ENCODE peak calls at places on chromosomes 16 and 17, in seven cellular contexts. One of them, this sample, is unnamed.
A peak's percentile ranks its signal among the peaks of the same experiment; 100 is the strongest.

GRCh38 chr16:52561910-52562741 is 15.2 kb upstream of the TOX3 start:
- DNase-seq in lower leg skin: no peak
- DNase-seq in right lobe of liver: peak; percentile 55
- DNase-seq in fibroblast of villous mesenchyme: no peak
- DNase-seq in GM23338: no peak
- DNase-seq in left ventricle myocardium inferior: no peak
- DNase-seq in cardiac fibroblast: no peak
- DNase-seq in this sample: no peak

GRCh38 chr16:5490499-5490898 is 392.9 kb upstream of the EEF2KMT start:
- DNase-seq in left ventricle myocardium inferior: no peak
- DNase-seq in right lobe of liver: no peak
- DNase-seq in GM23338: peak; percentile 85
- DNase-seq in fibroblast of villous mesenchyme: no peak
- DNase-seq in cardiac fibroblast: peak; percentile 1
- DNase-seq in lower leg skin: no peak
- DNase-seq in this sample: no peak

GRCh38 chr16:68355447-68356248 is 44.8 kb downstream of the PRMT7 start:
- DNase-seq in left ventricle myocardium inferior: no peak
- DNase-seq in fibroblast of villous mesenchyme: no peak
- DNase-seq in cardiac fibroblast: no peak
- DNase-seq in GM23338: peak; percentile 76
- DNase-seq in lower leg skin: no peak
- DNase-seq in right lobe of liver: no peak
- DNase-seq in this sample: no peak

GRCh38 chr16:87145181-87146176 is 171.7 kb downstream of the C16orf95 start:
- DNase-seq in left ventricle myocardium inferior: no peak
- DNase-seq in fibroblast of villous mesenchyme: peak; percentile 20
- DNase-seq in cardiac fibroblast: peak; percentile 94
- DNase-seq in lower leg skin: no peak
- DNase-seq in right lobe of liver: no peak
- DNase-seq in GM23338: no peak
- DNase-seq in this sample: peak; percentile 45

GRCh38 chr17:60573139-60573975 is 26.6 kb upstream of the PPM1D start:
- DNase-seq in lower leg skin: no peak
- DNase-seq in fibroblast of villous mesenchyme: peak; percentile 98
- DNase-seq in cardiac fibroblast: peak; percentile 54
- DNase-seq in left ventricle myocardium inferior: no peak
- DNase-seq in GM23338: peak; percentile 60
- DNase-seq in right lobe of liver: no peak
- DNase-seq in this sample: peak; percentile 93

GRCh38 chr17:728911-729310 is 3.5 kb upstream of the TLCD3A start:
- DNase-seq in cardiac fibroblast: no peak
- DNase-seq in GM23338: no peak
- DNase-seq in lower leg skin: peak; percentile 68
- DNase-seq in left ventricle myocardium inferior: no peak
- DNase-seq in right lobe of liver: no peak
- DNase-seq in fibroblast of villous mesenchyme: no peak
- DNase-seq in this sample: no peak

GRCh38 chr16:10266809-10267208 is 84.6 kb upstream of the GRIN2A start:
- DNase-seq in cardiac fibroblast: no peak
- DNase-seq in right lobe of liver: no peak
- DNase-seq in lower leg skin: no peak
- DNase-seq in left ventricle myocardium inferior: no peak
- DNase-seq in fibroblast of villous mesenchyme: no peak
- DNase-seq in GM23338: no peak
- DNase-seq in this sample: no peak

GRCh38 chr16:21167929-21168602 is 9.6 kb downstream of the LDAF1 start:
- DNase-seq in GM23338: no peak
- DNase-seq in fibroblast of villous mesenchyme: no peak
- DNase-seq in right lobe of liver: no peak
- DNase-seq in lower leg skin: no peak
- DNase-seq in left ventricle myocardium inferior: no peak
- DNase-seq in cardiac fibroblast: no peak
- DNase-seq in this sample: no peak

GRCh38 chr17:81025065-81025751 is 9.7 kb upstream of the BAIAP2 start:
- DNase-seq in cardiac fibroblast: no peak
- DNase-seq in left ventricle myocardium inferior: no peak
- DNase-seq in right lobe of liver: no peak
- DNase-seq in lower leg skin: no peak
- DNase-seq in fibroblast of villous mesenchyme: no peak
- DNase-seq in GM23338: no peak
- DNase-seq in this sample: peak; percentile 39

GRCh38 chr16:19691161-19691850 is 26.7 kb downstream of the KNOP1 start:
- DNase-seq in GM23338: no peak
- DNase-seq in lower leg skin: peak; percentile 35
- DNase-seq in left ventricle myocardium inferior: no peak
- DNase-seq in right lobe of liver: no peak
- DNase-seq in fibroblast of villous mesenchyme: no peak
- DNase-seq in cardiac fibroblast: no peak
- DNase-seq in this sample: no peak

GRCh38 chr17:37399404-37399803 is 7.2 kb downstream of the ACACA start:
- DNase-seq in left ventricle myocardium inferior: no peak
- DNase-seq in lower leg skin: no peak
- DNase-seq in cardiac fibroblast: peak; percentile 44
- DNase-seq in GM23338: no peak
- DNase-seq in fibroblast of villous mesenchyme: no peak
- DNase-seq in right lobe of liver: no peak
- DNase-seq in this sample: peak; percentile 18

GRCh38 chr17:37605081-37605480 is 4.1 kb downstream of the SYNRG start:
- DNase-seq in right lobe of liver: no peak
- DNase-seq in GM23338: no peak
- DNase-seq in cardiac fibroblast: no peak
- DNase-seq in lower leg skin: no peak
- DNase-seq in left ventricle myocardium inferior: no peak
- DNase-seq in fibroblast of villous mesenchyme: peak; percentile 11
- DNase-seq in this sample: no peak

GRCh38 chr16:57962046-57962445 is 8.9 kb downstream of the CNGB1 start:
- DNase-seq in left ventricle myocardium inferior: no peak
- DNase-seq in right lobe of liver: no peak
- DNase-seq in lower leg skin: no peak
- DNase-seq in cardiac fibroblast: no peak
- DNase-seq in fibroblast of villous mesenchyme: no peak
- DNase-seq in GM23338: no peak
- DNase-seq in this sample: no peak
- H3K4me3 ChIP-seq in left ventricle myocardium inferior: no peak overlapping the region
- H3K4me3 ChIP-seq in right lobe of liver: no peak overlapping the region
- H3K4me3 ChIP-seq in lower leg skin: no peak overlapping the region
- H3K4me3 ChIP-seq in cardiac fibroblast: no peak overlapping the region
- H3K4me3 ChIP-seq in fibroblast of villous mesenchyme: no peak overlapping the region
- H3K4me3 ChIP-seq in GM23338: no peak overlapping the region
- H3K4me3 ChIP-seq in this sample: no peak overlapping the region

GRCh38 chr16:30557397-30557949 is 701 bp downstream of the ZNF764 start:
- DNase-seq in lower leg skin: no peak
- DNase-seq in right lobe of liver: no peak
- DNase-seq in fibroblast of villous mesenchyme: no peak
- DNase-seq in left ventricle myocardium inferior: no peak
- DNase-seq in GM23338: no peak
- DNase-seq in cardiac fibroblast: no peak
- DNase-seq in this sample: no peak
- TF ChIP-seq CTCF in lower leg skin: no peak
- TF ChIP-seq CTCF in right lobe of liver: no peak
- TF ChIP-seq CTCF in fibroblast of villous mesenchyme: no peak
- TF ChIP-seq CTCF in left ventricle myocardium inferior: no peak
- TF ChIP-seq CTCF in GM23338: no peak
- TF ChIP-seq CTCF in cardiac fibroblast: no peak
- TF ChIP-seq CTCF in this sample: no peak

DNA sequence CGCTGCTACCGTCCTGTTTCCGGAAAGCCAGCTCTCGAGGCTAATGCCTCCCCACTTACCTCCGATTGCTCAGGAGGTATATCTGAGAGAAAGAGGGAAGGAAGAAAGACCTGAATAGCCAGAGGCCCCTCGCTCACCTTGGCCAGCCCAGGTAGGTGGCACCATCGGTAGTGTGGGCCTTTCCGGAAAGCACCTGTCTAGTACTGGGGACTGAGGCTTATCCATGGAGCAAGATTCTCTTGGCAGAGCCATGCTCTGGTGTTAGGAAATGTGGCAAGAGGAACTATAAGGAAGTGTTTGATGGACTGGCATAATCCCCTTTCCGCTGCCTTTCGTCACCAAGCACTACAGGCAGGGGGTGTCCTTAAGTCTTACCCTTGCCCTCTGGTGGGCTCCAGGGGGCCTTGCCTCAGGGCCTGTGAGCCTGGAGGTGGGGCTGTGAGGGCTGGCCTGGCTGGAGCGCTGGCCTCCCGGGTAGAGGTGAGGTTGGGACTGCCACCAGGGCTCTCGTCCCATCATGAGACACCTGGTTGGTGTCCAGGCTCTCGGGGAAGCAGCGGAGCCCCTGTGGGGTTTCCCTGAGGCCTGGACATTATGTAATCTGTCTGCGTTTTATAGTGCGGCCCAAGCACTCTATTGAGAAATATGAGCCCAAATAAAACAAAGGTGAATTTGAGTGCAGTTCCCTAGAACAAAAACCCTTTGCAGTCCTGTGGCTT is 2.9 kb downstream of the CMIP start:
- DNase-seq in lower leg skin: peak; percentile 39
- DNase-seq in fibroblast of villous mesenchyme: no peak
- DNase-seq in left ventricle myocardium inferior: no peak
- DNase-seq in right lobe of liver: peak; percentile 66
- DNase-seq in cardiac fibroblast: no peak
- DNase-seq in GM23338: peak; percentile 39
- DNase-seq in this sample: no peak
- H3K4me3 ChIP-seq in lower leg skin: no peak overlapping the region
- H3K4me3 ChIP-seq in fibroblast of villous mesenchyme: no peak overlapping the region
- H3K4me3 ChIP-seq in left ventricle myocardium inferior: peak overlapping the region; percentile 77
- H3K4me3 ChIP-seq in right lobe of liver: peak overlapping the region; percentile 54
- H3K4me3 ChIP-seq in cardiac fibroblast: peak overlapping the region; percentile 91
- H3K4me3 ChIP-seq in GM23338: peak overlapping the region; percentile 93
- H3K4me3 ChIP-seq in this sample: peak overlapping the region; percentile 86

DNA sequence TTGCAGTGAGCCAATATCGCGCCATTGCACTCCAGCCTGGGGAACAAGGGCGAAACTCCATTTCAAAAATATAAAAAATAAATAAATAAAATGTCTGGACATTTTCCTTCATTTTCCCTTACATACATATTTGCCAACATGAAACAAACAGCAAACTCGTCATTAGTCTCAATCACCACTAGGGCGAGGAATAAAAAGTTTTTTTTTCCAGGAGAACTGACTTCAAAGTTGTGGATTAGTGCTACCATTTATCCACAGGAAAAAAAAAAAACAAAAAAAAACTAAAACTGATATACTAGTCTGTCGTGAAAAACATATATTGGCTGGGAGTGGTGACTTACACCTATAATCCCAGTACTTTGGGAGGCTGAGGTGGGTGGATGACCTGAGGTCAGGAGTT is 77.0 kb upstream of the MTMR4 start:
- DNase-seq in right lobe of liver: no peak
- DNase-seq in fibroblast of villous mesenchyme: no peak
- DNase-seq in lower leg skin: no peak
- DNase-seq in GM23338: peak; percentile 42
- DNase-seq in left ventricle myocardium inferior: no peak
- DNase-seq in cardiac fibroblast: no peak
- DNase-seq in this sample: no peak
- TF ChIP-seq CTCF in right lobe of liver: no peak
- TF ChIP-seq CTCF in fibroblast of villous mesenchyme: no peak
- TF ChIP-seq CTCF in lower leg skin: no peak
- TF ChIP-seq CTCF in GM23338: peak; percentile 52
- TF ChIP-seq CTCF in left ventricle myocardium inferior: no peak
- TF ChIP-seq CTCF in cardiac fibroblast: peak; percentile 21
- TF ChIP-seq CTCF in this sample: peak; percentile 20

This sample was measured in fibroblast of the aortic adventitia.